ENCODE peak calls at places on chromosomes 12 and 14, in six cellular contexts. H is suprapubic skin, Z is uterus, U is IMR-90, L is body of pancreas, Q is breast epithelium. X is an unnamed sample.

GRCh38 chr12:26539131-26539530 is 293.9 kb downstream of the ITPR2 start:
- DNase-seq in U (no peak), H (no peak), Z (no peak), L (no peak), Q (no peak), X (no peak)

GRCh38 chr14:34098045-34098984 is 147.4 kb upstream of the EGLN3 start:
- DNase-seq in U (peak; percentile 29), H (no peak), Z (peak; percentile 43), L (peak; percentile 35), Q (no peak), X (no peak)

GRCh38 chr14:88995437-88996198 is 171.2 kb downstream of the TTC8 start:
- DNase-seq in L (no peak), H (no peak), U (peak; percentile 94), Q (no peak), Z (no peak), X (peak; percentile 75)

GRCh38 chr12:117069926-117070900 is 29.0 kb downstream of the TESC start:
- DNase-seq in U (no peak), H (no peak), Z (no peak), Q (no peak), L (no peak), X (no peak)

GRCh38 chr12:97276198-97276580 is 186.4 kb upstream of the RMST start:
- DNase-seq in H (no peak), Q (no peak), Z (no peak), U (no peak), L (no peak), X (no peak)

GRCh38 chr12:121611306-121611705 is 15.0 kb upstream of the ORAI1 start:
- DNase-seq in Z (peak; percentile 24), H (no peak), U (no peak), L (no peak), Q (no peak), X (no peak)

GRCh38 chr12:2291182-2291832 is 238.5 kb downstream of the CACNA1C start:
- DNase-seq in Z (no peak), U (no peak), L (peak; percentile 36), Q (no peak), H (no peak), X (no peak)

GRCh38 chr12:128083132-128083729 is 183.7 kb upstream of the TMEM132C start:
- DNase-seq in Z (no peak), Q (no peak), L (no peak), U (no peak), H (no peak), X (no peak)

GRCh38 chr12:29545102-29545467 is 47.6 kb upstream of the OVCH1 start:
- DNase-seq in Z (no peak), H (no peak), L (no peak), U (no peak), Q (no peak), X (no peak)

GRCh38 chr12:63276537-63277365 is 125.8 kb upstream of the AVPR1A start:
- DNase-seq in Q (no peak), U (peak; percentile 4), L (peak; percentile 55), H (no peak), Z (no peak), X (no peak)

GRCh38 chr14:34436118-34436905 is 25.7 kb downstream of the SPTSSA start:
- DNase-seq in Q (no peak), L (no peak), H (no peak), Z (no peak), U (peak; percentile 87), X (no peak)

GRCh38 chr12:82996168-82996812 is 309.6 kb downstream of the TMTC2 start:
- DNase-seq in Z (no peak), Q (no peak), H (no peak), U (no peak), L (peak; percentile 32), X (no peak)

GRCh38 chr12:43762596-43762995 is 3.8 kb downstream of the IRAK4 start:
- DNase-seq in U (no peak), H (no peak), Z (no peak), L (no peak), Q (no peak), X (no peak)

GRCh38 chr12:105214670-105215375 is 21.2 kb downstream of the APPL2 start:
- DNase-seq in L (peak; percentile 54), U (no peak), Z (no peak), H (no peak), Q (peak; percentile 84), X (no peak)

GRCh38 chr12:113766880-113767878 is 198.9 kb downstream of the RBM19 start:
- DNase-seq in L (no peak), H (no peak), U (peak; percentile 78), Q (no peak), Z (no peak), X (no peak)

GRCh38 chr12:125228519-125229260 is 163.5 kb downstream of the AACS start:
- DNase-seq in Q (no peak), L (no peak), H (no peak), U (no peak), Z (no peak), X (no peak)

GRCh38 chr14:91398707-91399106 is 18.9 kb downstream of the CCDC88C start:
- DNase-seq in H (no peak), L (no peak), Q (no peak), Z (no peak), U (no peak), X (no peak)

GRCh38 chr14:35121026-35121886 is 534 bp downstream of the PPP2R3C start:
- DNase-seq in L (peak; percentile 26), H (no peak), Z (no peak), U (no peak), Q (no peak), X (no peak)

GRCh38 chr12:77601069-77601468 is 229.6 kb upstream of the NAV3 start:
- DNase-seq in L (no peak), U (no peak), Z (no peak), H (no peak), Q (no peak), X (no peak)

GRCh38 chr12:2169964-2170363 is 117.2 kb downstream of the CACNA1C start:
- DNase-seq in U (no peak), Z (no peak), H (no peak), Q (no peak), L (no peak), X (no peak)

GRCh38 chr12:33439587-33440011 is at the start of gene SYT10:
- DNase-seq in L (no peak), Q (no peak), H (no peak), U (no peak), Z (no peak), X (no peak)

GRCh38 chr12:113325938-113326337 is 9.0 kb downstream of the SLC8B1 start:
- DNase-seq in H (no peak), Q (no peak), U (peak; percentile 75), L (peak; percentile 44), Z (peak; percentile 48), X (no peak)

GRCh38 chr14:65303902-65304222 is 108.7 kb upstream of the FUT8 start:
- DNase-seq in Q (no peak), U (no peak), L (no peak), Z (no peak), H (no peak), X (no peak)

GRCh38 chr12:9651265-9651729 is 18.2 kb upstream of the CLEC2D start:
- DNase-seq in Q (no peak), H (no peak), Z (no peak), U (peak; percentile 67), L (no peak), X (no peak)

GRCh38 chr14:32825058-32825457 is 113.6 kb upstream of the NPAS3 start:
- DNase-seq in H (no peak), Z (no peak), Q (no peak), U (no peak), L (no peak), X (no peak)

GRCh38 chr14:32824195-32824594 is 114.5 kb upstream of the NPAS3 start:
- DNase-seq in U (no peak), L (no peak), Z (no peak), Q (no peak), H (no peak), X (no peak)

GRCh38 chr14:32820182-32820581 is 118.5 kb upstream of the NPAS3 start:
- DNase-seq in Q (no peak), Z (no peak), U (no peak), H (no peak), L (no peak), X (no peak)

GRCh38 chr14:32820686-32821085 is 118.0 kb upstream of the NPAS3 start:
- DNase-seq in H (no peak), U (no peak), Q (no peak), Z (no peak), L (no peak), X (no peak)

DNA sequence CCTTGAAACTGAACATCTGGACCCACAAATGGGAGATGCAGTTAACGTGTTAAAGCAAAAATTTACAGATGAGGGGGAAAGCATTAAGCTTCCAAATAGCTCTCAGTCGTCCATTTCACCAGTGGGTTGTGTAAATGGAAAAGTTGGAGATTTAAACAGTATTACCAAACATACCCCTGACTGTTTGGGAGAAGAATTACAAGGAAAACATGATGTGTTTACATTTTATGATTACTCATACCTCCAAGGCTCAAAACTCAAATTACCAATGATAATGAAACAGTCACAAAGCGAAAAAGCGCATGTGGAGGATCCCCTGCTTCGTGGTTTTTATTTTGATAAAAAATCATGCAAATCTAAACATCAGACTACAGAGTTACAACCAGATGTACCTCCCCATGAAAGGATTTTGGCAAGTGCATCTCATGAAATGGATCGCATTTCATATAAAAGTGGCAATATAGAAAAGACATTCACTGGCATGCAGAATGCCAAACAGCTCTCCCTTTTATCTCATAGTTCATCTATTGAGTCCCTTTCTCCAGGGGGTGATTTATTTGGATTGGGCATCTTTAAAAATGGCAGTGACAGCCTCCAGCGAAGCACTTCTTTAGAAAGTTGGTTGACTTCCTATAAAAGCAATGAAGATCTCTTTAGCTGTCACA is 116.6 kb upstream of the NPAS3 start:
- DNase-seq in L (no peak), U (peak; percentile 4), H (no peak), Z (no peak), Q (no peak), X (no peak)
- H3K9me3 ChIP-seq in L (no peaks in the 10 kb centered on the region), U (no peaks in the 10 kb centered on the region), H (no peaks in the 10 kb centered on the region), Z (no peaks in the 10 kb centered on the region), Q (no peaks in the 10 kb centered on the region), X (no peaks in the 10 kb centered on the region)

GRCh38 chr12:12439636-12440035 is 82.8 kb downstream of the BORCS5 start:
- DNase-seq in Q (no peak), H (no peak), U (peak; percentile 91), Z (peak; percentile 39), L (no peak), X (no peak)
- TF ChIP-seq POLR2A in Q (no peak), H (no peak), U (no peak), Z (no peak), L (no peak), X (no peak)

GRCh38 chr14:32134448-32135070 is 57.5 kb downstream of the ARHGAP5 start:
- DNase-seq in U (peak; percentile 59), Q (no peak), Z (no peak), H (no peak), L (no peak), X (no peak)

GRCh38 chr14:32128703-32129102 is 51.6 kb downstream of the ARHGAP5 start:
- DNase-seq in Q (no peak), U (no peak), Z (no peak), H (no peak), L (no peak), X (no peak)

DNA sequence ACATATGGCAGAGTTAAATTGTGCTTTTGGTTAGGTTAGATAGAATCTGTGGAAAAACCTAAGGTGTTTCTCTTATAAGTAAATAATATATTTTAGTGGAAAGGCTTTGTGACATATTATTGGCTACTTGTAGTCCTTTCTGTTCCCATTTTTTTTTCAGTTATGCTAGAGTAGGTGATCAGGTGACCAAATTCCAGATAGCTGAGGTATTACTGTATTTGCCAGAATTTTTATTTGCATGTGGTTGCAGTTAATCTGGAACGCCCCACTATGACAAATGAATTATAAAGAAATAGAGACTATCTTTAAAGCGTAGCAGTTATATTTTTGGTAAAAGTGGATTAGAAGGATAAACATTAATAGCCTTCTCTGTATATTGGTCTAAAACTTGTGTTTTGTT is 52.0 kb downstream of the ARHGAP5 start:
- DNase-seq in Q (no peak), L (no peak), H (no peak), U (peak; percentile 58), Z (no peak), X (no peak)
- H3K9me3 ChIP-seq in Q (no peaks in the 10 kb centered on the region), L (no peaks in the 10 kb centered on the region), H (no peaks in the 10 kb centered on the region), U (no peaks in the 10 kb centered on the region), Z (no peaks in the 10 kb centered on the region), X (no peaks in the 10 kb centered on the region)

GRCh38 chr14:58244556-58245387 is at the start of gene PSMA3:
- DNase-seq in Z (peak; percentile 98), L (peak; percentile 97), Q (peak; percentile 98), H (peak; percentile 99), U (peak; percentile 95), X (peak; percentile 98)
- TF ChIP-seq POLR2A in Z (peak; percentile 83), L (peak; percentile 90), Q (peak; percentile 79), H (peak; percentile 49), U (peak; percentile 95), X (peak; percentile 83)

X was measured in vagina.